ENCODE peak calls at places on chromosomes 1 and 21, in nine cellular contexts. One of them, this sample, is unnamed.

GRCh38 chr1:3070654-3071506 is 1.9 kb downstream of the PRDM16 start:
- DNase-seq in hypothalamus: no peak
- DNase-seq in upper lobe of right lung: peak; percentile 68
- DNase-seq in ACHN: no peak
- DNase-seq in uterus: no peak
- DNase-seq in adipocyte: peak; percentile 48
- DNase-seq in C1 segment of cervical spinal cord: no peak
- DNase-seq in stromal cell of bone marrow: no peak
- DNase-seq in stimulated activated effector memory CD8-positive, alpha-beta T cell treated with anti-CD3 and anti-CD28 coated beads, Interleukin-12 subunit alpha, Interleukin-12 subunit beta, amount 100 ng/mL, for 72 hours: no peak
- DNase-seq in this sample: no peak

GRCh38 chr1:236343246-236343862 is 50.7 kb upstream of the EDARADD start:
- DNase-seq in hypothalamus: no peak
- DNase-seq in upper lobe of right lung: no peak
- DNase-seq in ACHN: no peak
- DNase-seq in uterus: no peak
- DNase-seq in adipocyte: no peak
- DNase-seq in C1 segment of cervical spinal cord: no peak
- DNase-seq in stromal cell of bone marrow: no peak
- DNase-seq in stimulated activated effector memory CD8-positive, alpha-beta T cell treated with anti-CD3 and anti-CD28 coated beads, Interleukin-12 subunit alpha, Interleukin-12 subunit beta, amount 100 ng/mL, for 72 hours: no peak
- DNase-seq in this sample: no peak

GRCh38 chr1:168096296-168097165 is 40.2 kb downstream of the GPR161 start:
- DNase-seq in hypothalamus: no peak
- DNase-seq in upper lobe of right lung: no peak
- DNase-seq in ACHN: no peak
- DNase-seq in uterus: no peak
- DNase-seq in adipocyte: no peak
- DNase-seq in C1 segment of cervical spinal cord: no peak
- DNase-seq in stromal cell of bone marrow: no peak
- DNase-seq in stimulated activated effector memory CD8-positive, alpha-beta T cell treated with anti-CD3 and anti-CD28 coated beads, Interleukin-12 subunit alpha, Interleukin-12 subunit beta, amount 100 ng/mL, for 72 hours: no peak
- DNase-seq in this sample: no peak

GRCh38 chr1:238582816-238583215 is 692.1 kb upstream of the ZP4 start:
- DNase-seq in hypothalamus: no peak
- DNase-seq in upper lobe of right lung: no peak
- DNase-seq in ACHN: no peak
- DNase-seq in uterus: no peak
- DNase-seq in adipocyte: no peak
- DNase-seq in C1 segment of cervical spinal cord: no peak
- DNase-seq in stromal cell of bone marrow: no peak
- DNase-seq in stimulated activated effector memory CD8-positive, alpha-beta T cell treated with anti-CD3 and anti-CD28 coated beads, Interleukin-12 subunit alpha, Interleukin-12 subunit beta, amount 100 ng/mL, for 72 hours: no peak
- DNase-seq in this sample: no peak

GRCh38 chr21:34674467-34674866 is 5.7 kb downstream of the CLIC6 start:
- DNase-seq in hypothalamus: no peak
- DNase-seq in upper lobe of right lung: no peak
- DNase-seq in ACHN: no peak
- DNase-seq in uterus: no peak
- DNase-seq in adipocyte: no peak
- DNase-seq in C1 segment of cervical spinal cord: no peak
- DNase-seq in stromal cell of bone marrow: no peak
- DNase-seq in stimulated activated effector memory CD8-positive, alpha-beta T cell treated with anti-CD3 and anti-CD28 coated beads, Interleukin-12 subunit alpha, Interleukin-12 subunit beta, amount 100 ng/mL, for 72 hours: no peak
- DNase-seq in this sample: no peak

GRCh38 chr1:156214024-156214748 is 1.4 kb downstream of the PMF1 start:
- DNase-seq in hypothalamus: no peak
- DNase-seq in upper lobe of right lung: no peak
- DNase-seq in ACHN: peak; percentile 25
- DNase-seq in uterus: no peak
- DNase-seq in adipocyte: peak; percentile 6
- DNase-seq in C1 segment of cervical spinal cord: no peak
- DNase-seq in stromal cell of bone marrow: no peak
- DNase-seq in stimulated activated effector memory CD8-positive, alpha-beta T cell treated with anti-CD3 and anti-CD28 coated beads, Interleukin-12 subunit alpha, Interleukin-12 subunit beta, amount 100 ng/mL, for 72 hours: peak; percentile 75
- DNase-seq in this sample: no peak

GRCh38 chr1:154806333-154806732 is 63.7 kb downstream of the KCNN3 start:
- DNase-seq in hypothalamus: no peak
- DNase-seq in upper lobe of right lung: no peak
- DNase-seq in ACHN: no peak
- DNase-seq in uterus: no peak
- DNase-seq in adipocyte: no peak
- DNase-seq in C1 segment of cervical spinal cord: no peak
- DNase-seq in stromal cell of bone marrow: no peak
- DNase-seq in stimulated activated effector memory CD8-positive, alpha-beta T cell treated with anti-CD3 and anti-CD28 coated beads, Interleukin-12 subunit alpha, Interleukin-12 subunit beta, amount 100 ng/mL, for 72 hours: no peak
- DNase-seq in this sample: no peak

GRCh38 chr1:19038096-19038495 is 81.6 kb upstream of the IFFO2 start:
- DNase-seq in hypothalamus: no peak
- DNase-seq in upper lobe of right lung: peak; percentile 54
- DNase-seq in ACHN: no peak
- DNase-seq in uterus: no peak
- DNase-seq in adipocyte: no peak
- DNase-seq in C1 segment of cervical spinal cord: no peak
- DNase-seq in stromal cell of bone marrow: no peak
- DNase-seq in stimulated activated effector memory CD8-positive, alpha-beta T cell treated with anti-CD3 and anti-CD28 coated beads, Interleukin-12 subunit alpha, Interleukin-12 subunit beta, amount 100 ng/mL, for 72 hours: no peak
- DNase-seq in this sample: no peak

GRCh38 chr1:6086762-6087401 is 41.2 kb downstream of the KCNAB2 start:
- DNase-seq in hypothalamus: no peak
- DNase-seq in upper lobe of right lung: no peak
- DNase-seq in ACHN: no peak
- DNase-seq in uterus: no peak
- DNase-seq in adipocyte: peak; percentile 7
- DNase-seq in C1 segment of cervical spinal cord: no peak
- DNase-seq in stromal cell of bone marrow: no peak
- DNase-seq in stimulated activated effector memory CD8-positive, alpha-beta T cell treated with anti-CD3 and anti-CD28 coated beads, Interleukin-12 subunit alpha, Interleukin-12 subunit beta, amount 100 ng/mL, for 72 hours: no peak
- DNase-seq in this sample: no peak

GRCh38 chr1:203692565-203693470 is 66.2 kb downstream of the ATP2B4 start:
- DNase-seq in hypothalamus: peak; percentile 30
- DNase-seq in upper lobe of right lung: peak; percentile 79
- DNase-seq in ACHN: peak; percentile 81
- DNase-seq in uterus: peak; percentile 90
- DNase-seq in adipocyte: peak; percentile 95
- DNase-seq in C1 segment of cervical spinal cord: no peak
- DNase-seq in stromal cell of bone marrow: peak; percentile 97
- DNase-seq in stimulated activated effector memory CD8-positive, alpha-beta T cell treated with anti-CD3 and anti-CD28 coated beads, Interleukin-12 subunit alpha, Interleukin-12 subunit beta, amount 100 ng/mL, for 72 hours: no peak
- DNase-seq in this sample: no peak

GRCh38 chr1:213394837-213395236 is 343.8 kb downstream of the RPS6KC1 start:
- DNase-seq in hypothalamus: no peak
- DNase-seq in upper lobe of right lung: no peak
- DNase-seq in ACHN: no peak
- DNase-seq in uterus: no peak
- DNase-seq in adipocyte: no peak
- DNase-seq in C1 segment of cervical spinal cord: no peak
- DNase-seq in stromal cell of bone marrow: no peak
- DNase-seq in stimulated activated effector memory CD8-positive, alpha-beta T cell treated with anti-CD3 and anti-CD28 coated beads, Interleukin-12 subunit alpha, Interleukin-12 subunit beta, amount 100 ng/mL, for 72 hours: no peak
- DNase-seq in this sample: no peak

GRCh38 chr1:116332461-116332860 is 40.6 kb upstream of the ATP1A1 start:
- DNase-seq in hypothalamus: no peak
- DNase-seq in upper lobe of right lung: no peak
- DNase-seq in ACHN: no peak
- DNase-seq in uterus: no peak
- DNase-seq in adipocyte: no peak
- DNase-seq in C1 segment of cervical spinal cord: no peak
- DNase-seq in stromal cell of bone marrow: no peak
- DNase-seq in stimulated activated effector memory CD8-positive, alpha-beta T cell treated with anti-CD3 and anti-CD28 coated beads, Interleukin-12 subunit alpha, Interleukin-12 subunit beta, amount 100 ng/mL, for 72 hours: no peak
- DNase-seq in this sample: no peak

GRCh38 chr21:42593815-42594157 is 59.6 kb upstream of the PDE9A start:
- DNase-seq in hypothalamus: no peak
- DNase-seq in upper lobe of right lung: no peak
- DNase-seq in ACHN: no peak
- DNase-seq in uterus: no peak
- DNase-seq in adipocyte: no peak
- DNase-seq in C1 segment of cervical spinal cord: no peak
- DNase-seq in stromal cell of bone marrow: no peak
- DNase-seq in stimulated activated effector memory CD8-positive, alpha-beta T cell treated with anti-CD3 and anti-CD28 coated beads, Interleukin-12 subunit alpha, Interleukin-12 subunit beta, amount 100 ng/mL, for 72 hours: no peak
- DNase-seq in this sample: no peak

GRCh38 chr1:46718727-46719622 is at the start of gene EFCAB14:
- DNase-seq in hypothalamus: peak; percentile 92
- DNase-seq in upper lobe of right lung: peak; percentile 99
- DNase-seq in ACHN: peak; percentile 91
- DNase-seq in uterus: peak; percentile 97
- DNase-seq in adipocyte: peak; percentile 94
- DNase-seq in C1 segment of cervical spinal cord: peak; percentile 90
- DNase-seq in stromal cell of bone marrow: peak; percentile 71
- DNase-seq in stimulated activated effector memory CD8-positive, alpha-beta T cell treated with anti-CD3 and anti-CD28 coated beads, Interleukin-12 subunit alpha, Interleukin-12 subunit beta, amount 100 ng/mL, for 72 hours: peak; percentile 100
- DNase-seq in this sample: peak; percentile 81

GRCh38 chr1:37482796-37483744 is 8.7 kb downstream of the ZC3H12A start:
- DNase-seq in hypothalamus: no peak
- DNase-seq in upper lobe of right lung: peak; percentile 64
- DNase-seq in ACHN: no peak
- DNase-seq in uterus: no peak
- DNase-seq in adipocyte: no peak
- DNase-seq in C1 segment of cervical spinal cord: no peak
- DNase-seq in stromal cell of bone marrow: no peak
- DNase-seq in stimulated activated effector memory CD8-positive, alpha-beta T cell treated with anti-CD3 and anti-CD28 coated beads, Interleukin-12 subunit alpha, Interleukin-12 subunit beta, amount 100 ng/mL, for 72 hours: no peak
- DNase-seq in this sample: no peak

GRCh38 chr1:192801451-192801850 is 7.4 kb upstream of the RGS2 start:
- DNase-seq in hypothalamus: no peak
- DNase-seq in upper lobe of right lung: no peak
- DNase-seq in ACHN: no peak
- DNase-seq in uterus: no peak
- DNase-seq in adipocyte: no peak
- DNase-seq in C1 segment of cervical spinal cord: no peak
- DNase-seq in stromal cell of bone marrow: no peak
- DNase-seq in stimulated activated effector memory CD8-positive, alpha-beta T cell treated with anti-CD3 and anti-CD28 coated beads, Interleukin-12 subunit alpha, Interleukin-12 subunit beta, amount 100 ng/mL, for 72 hours: no peak
- DNase-seq in this sample: no peak

GRCh38 chr1:148310807-148311206 is 158.7 kb upstream of the NBPF11 start:
- DNase-seq in hypothalamus: no peak
- DNase-seq in upper lobe of right lung: no peak
- DNase-seq in ACHN: no peak
- DNase-seq in uterus: no peak
- DNase-seq in adipocyte: no peak
- DNase-seq in C1 segment of cervical spinal cord: no peak
- DNase-seq in stromal cell of bone marrow: no peak
- DNase-seq in stimulated activated effector memory CD8-positive, alpha-beta T cell treated with anti-CD3 and anti-CD28 coated beads, Interleukin-12 subunit alpha, Interleukin-12 subunit beta, amount 100 ng/mL, for 72 hours: no peak
- DNase-seq in this sample: no peak

GRCh38 chr1:17965515-17966100 is 142.0 kb upstream of the IGSF21 start:
- DNase-seq in hypothalamus: no peak
- DNase-seq in upper lobe of right lung: no peak
- DNase-seq in ACHN: no peak
- DNase-seq in uterus: no peak
- DNase-seq in adipocyte: no peak
- DNase-seq in C1 segment of cervical spinal cord: no peak
- DNase-seq in stromal cell of bone marrow: no peak
- DNase-seq in stimulated activated effector memory CD8-positive, alpha-beta T cell treated with anti-CD3 and anti-CD28 coated beads, Interleukin-12 subunit alpha, Interleukin-12 subunit beta, amount 100 ng/mL, for 72 hours: no peak
- DNase-seq in this sample: no peak

GRCh38 chr1:52601976-52602327 is 219 bp upstream of the GPX7 start:
- DNase-seq in hypothalamus: no peak
- DNase-seq in upper lobe of right lung: no peak
- DNase-seq in ACHN: no peak
- DNase-seq in uterus: no peak
- DNase-seq in adipocyte: no peak
- DNase-seq in C1 segment of cervical spinal cord: no peak
- DNase-seq in stromal cell of bone marrow: no peak
- DNase-seq in stimulated activated effector memory CD8-positive, alpha-beta T cell treated with anti-CD3 and anti-CD28 coated beads, Interleukin-12 subunit alpha, Interleukin-12 subunit beta, amount 100 ng/mL, for 72 hours: no peak
- DNase-seq in this sample: no peak